ENCODE peak calls at places on chromosomes 1 and 21, in ten cellular contexts. N is left colon; Q is T-helper 9 cell; H is HAP-1; F is H9; Y is HT1080; C is neural crest cell; E is astrocyte of the spinal cord; U is cardiac fibroblast; I is activated CD4-positive, alpha-beta T cell treated with anti-CD3 and anti-CD28 coated beads, Interleukin-2, amount 50 U/mL, for 1 hour. P is an unnamed sample.

GRCh38 chr1:235911876-235912275 is 45.2 kb upstream of the LYST start:
- DNase-seq in E (no peak), U (no peak), N (no peak), Y (no peak), C (no peak), Q (no peak), I (no peak), F (no peak), H (no peak), P (no peak)

GRCh38 chr1:192998536-192998935 is 60.6 kb downstream of the UCHL5 start:
- DNase-seq in E (no peak), C (no peak), N (no peak), H (no peak), I (no peak), Y (peak), F (no peak), U (no peak), Q (no peak), P (no peak)

GRCh38 chr1:88272216-88272615 is 411.9 kb upstream of the PKN2 start:
- DNase-seq in Q (no peak), U (no peak), C (no peak), I (no peak), F (no peak), E (no peak), H (peak), N (no peak), Y (no peak), P (no peak)

GRCh38 chr1:94843430-94843829 is 23.3 kb downstream of the SLC44A3 start:
- DNase-seq in N (no peak), C (no peak), Y (no peak), H (no peak), U (no peak), E (no peak), I (no peak), F (no peak), Q (no peak), P (no peak)

GRCh38 chr1:67853704-67854103 is 20.4 kb upstream of the GNG12 start:
- DNase-seq in H (peak), Y (peak), I (no peak), Q (no peak), C (peak), N (no peak), F (peak), E (peak), U (peak), P (no peak)

GRCh38 chr1:2925923-2926322 is 95.3 kb upstream of the ACTRT2 start:
- DNase-seq in I (no peak), Q (no peak), U (no peak), Y (no peak), C (no peak), N (no peak), E (no peak), F (no peak), H (no peak), P (no peak)

GRCh38 chr1:91020486-91020885 is 1.3 kb downstream of the ZNF644 start:
- DNase-seq in I (no peak), E (no peak), C (no peak), Q (no peak), N (no peak), Y (no peak), F (no peak), H (no peak), U (peak), P (no peak)

GRCh38 chr1:236980673-236981072 is 23.6 kb downstream of the MT1HL1 start:
- DNase-seq in F (no peak), Y (no peak), N (no peak), E (no peak), C (no peak), U (no peak), H (no peak), Q (no peak), I (no peak), P (no peak)

GRCh38 chr1:112704908-112705627 is 1.9 kb downstream of the RHOC start:
- DNase-seq in N (peak), C (peak), H (peak), I (no peak), F (peak), U (peak), Q (no peak), E (peak), Y (peak), P (no peak)

GRCh38 chr1:203425668-203425999 is 50.0 kb upstream of the PRELP start:
- DNase-seq in E (peak), F (no peak), Q (no peak), C (no peak), U (no peak), N (no peak), Y (peak), H (no peak), I (no peak), P (no peak)

GRCh38 chr1:21594935-21595897 is 73.9 kb downstream of the RAP1GAP start:
- DNase-seq in H (peak), Q (peak), N (no peak), E (peak), C (peak), U (peak), F (peak), I (peak), Y (peak), P (peak)

GRCh38 chr21:32378956-32379355 is 13.9 kb downstream of the URB1 start:
- DNase-seq in U (no peak), H (no peak), E (no peak), C (no peak), Y (no peak), F (no peak), N (no peak), I (no peak), Q (no peak), P (no peak)

GRCh38 chr1:59926381-59927243 is at the start of gene CYP2J2:
- DNase-seq in E (peak), C (peak), U (peak), F (peak), Y (peak), N (peak), Q (peak), H (no peak), I (peak), P (peak)

GRCh38 chr1:204149635-204150565 is 1.9 kb downstream of the ETNK2 start:
- DNase-seq in H (no peak), N (no peak), F (no peak), Q (no peak), Y (no peak), I (no peak), E (no peak), U (no peak), C (no peak), P (no peak)

GRCh38 chr1:181769846-181770245 is 286.5 kb downstream of the CACNA1E start:
- DNase-seq in H (no peak), Y (no peak), U (no peak), E (no peak), Q (no peak), F (no peak), C (no peak), N (no peak), I (no peak), P (no peak)

GRCh38 chr1:243420968-243421675 is 165.3 kb downstream of the SDCCAG8 start:
- DNase-seq in Y (no peak), E (no peak), N (no peak), C (no peak), H (no peak), F (no peak), I (no peak), U (no peak), Q (no peak), P (no peak)

GRCh38 chr1:97042551-97042950 is 321.0 kb downstream of the PTBP2 start:
- DNase-seq in E (peak), Q (no peak), C (no peak), N (no peak), F (no peak), Y (peak), I (no peak), H (no peak), U (peak), P (no peak)

GRCh38 chr1:26614655-26615411 is 81.0 kb upstream of the ARID1A start:
- DNase-seq in N (no peak), Q (no peak), H (no peak), Y (no peak), I (no peak), C (no peak), E (no peak), F (no peak), U (no peak), P (no peak)

GRCh38 chr21:43866659-43867331 is 1.8 kb downstream of the AGPAT3 start:
- DNase-seq in I (peak), E (no peak), F (no peak), Y (no peak), U (no peak), H (no peak), Q (peak), N (peak), C (no peak), P (no peak)

GRCh38 chr1:203663820-203664219 is 37.2 kb downstream of the ATP2B4 start:
- DNase-seq in U (no peak), C (no peak), N (no peak), Q (no peak), I (no peak), F (no peak), Y (peak), E (peak), H (no peak), P (no peak)

GRCh38 chr1:21847223-21848205 is 35.4 kb downstream of the LDLRAD2 start:
- DNase-seq in E (no peak), Q (no peak), C (no peak), F (no peak), Y (no peak), I (no peak), N (no peak), H (no peak), U (no peak), P (no peak)

GRCh38 chr1:244104309-244105060 is 53.4 kb downstream of the ZBTB18 start:
- DNase-seq in U (peak), Y (peak), N (no peak), Q (no peak), E (peak), F (no peak), C (no peak), I (no peak), H (no peak), P (no peak)

GRCh38 chr1:213014642-213015041 is 1.0 kb downstream of the ANGEL2 start:
- DNase-seq in I (no peak), H (no peak), N (no peak), C (no peak), F (no peak), Y (no peak), E (peak), Q (no peak), U (peak), P (no peak)

GRCh38 chr1:201346337-201346939 is 31.0 kb downstream of the TNNT2 start:
- DNase-seq in C (peak), Y (peak), H (peak), U (peak), N (no peak), I (no peak), E (peak), Q (no peak), F (peak), P (no peak)

GRCh38 chr21:37808261-37808660 is 108.0 kb downstream of the KCNJ6 start:
- DNase-seq in F (no peak), U (no peak), Y (no peak), H (no peak), E (no peak), I (no peak), Q (no peak), N (no peak), C (no peak), P (no peak)

GRCh38 chr21:33185852-33186251 is 43.9 kb upstream of the IFNAR2 start:
- DNase-seq in U (no peak), E (no peak), N (no peak), Q (no peak), H (no peak), Y (no peak), F (no peak), C (no peak), I (no peak), P (no peak)

GRCh38 chr1:239951518-239952130 is 140.1 kb upstream of the FMN2 start:
- DNase-seq in C (peak), U (peak), E (peak), Q (peak), F (peak), H (peak), Y (peak), I (peak), N (peak), P (peak)

GRCh38 chr21:45859041-45859761 is 122.4 kb upstream of the COL6A1 start:
- DNase-seq in E (no peak), Q (no peak), Y (no peak), H (no peak), I (no peak), C (no peak), U (no peak), N (no peak), F (no peak), P (no peak)